ENCODE peak calls at places on chromosomes 16 and 17, in six cellular contexts. One of them, this sample, is unnamed.
A peak's percentile ranks its signal among the peaks of the same experiment; 100 is the strongest.

GRCh38 chr17:49977463-49978389 is 8.7 kb downstream of the DLX4 start:
- DNase-seq in SK-N-SH: no peak
- DNase-seq in HCT116: no peak
- DNase-seq in neural progenitor cell: no peak
- DNase-seq in PC-3: no peak
- DNase-seq in MM.1S: no peak
- DNase-seq in this sample: peak; percentile 44

GRCh38 chr16:2210386-2211365 is at the start of gene BRICD5:
- DNase-seq in SK-N-SH: no peak
- DNase-seq in HCT116: no peak
- DNase-seq in neural progenitor cell: no peak
- DNase-seq in PC-3: no peak
- DNase-seq in MM.1S: no peak
- DNase-seq in this sample: no peak

GRCh38 chr16:1771072-1771863 is at the start of gene NME3:
- DNase-seq in SK-N-SH: peak; percentile 92
- DNase-seq in HCT116: no peak
- DNase-seq in neural progenitor cell: peak; percentile 80
- DNase-seq in PC-3: peak; percentile 58
- DNase-seq in MM.1S: peak; percentile 69
- DNase-seq in this sample: peak; percentile 85

GRCh38 chr17:17445296-17445924 is 31.4 kb upstream of the MED9 start:
- DNase-seq in SK-N-SH: no peak
- DNase-seq in HCT116: no peak
- DNase-seq in neural progenitor cell: no peak
- DNase-seq in PC-3: no peak
- DNase-seq in MM.1S: no peak
- DNase-seq in this sample: no peak

GRCh38 chr17:50203589-50204345 is 2.3 kb upstream of the COL1A1 start:
- DNase-seq in SK-N-SH: no peak
- DNase-seq in HCT116: no peak
- DNase-seq in neural progenitor cell: no peak
- DNase-seq in PC-3: no peak
- DNase-seq in MM.1S: no peak
- DNase-seq in this sample: peak; percentile 99

GRCh38 chr17:343875-344752 is 8.5 kb downstream of the RPH3AL start:
- DNase-seq in SK-N-SH: no peak
- DNase-seq in HCT116: no peak
- DNase-seq in neural progenitor cell: no peak
- DNase-seq in PC-3: no peak
- DNase-seq in MM.1S: no peak
- DNase-seq in this sample: no peak

GRCh38 chr16:27258241-27258734 is 10.3 kb downstream of the NSMCE1 start:
- DNase-seq in SK-N-SH: no peak
- DNase-seq in HCT116: no peak
- DNase-seq in neural progenitor cell: no peak
- DNase-seq in PC-3: peak; percentile 54
- DNase-seq in MM.1S: no peak
- DNase-seq in this sample: peak; percentile 37

GRCh38 chr16:66894055-66894454 is 13.7 kb downstream of the PDP2 start:
- DNase-seq in SK-N-SH: no peak
- DNase-seq in HCT116: no peak
- DNase-seq in neural progenitor cell: no peak
- DNase-seq in PC-3: no peak
- DNase-seq in MM.1S: no peak
- DNase-seq in this sample: no peak

GRCh38 chr16:29310852-29311314 is 95.6 kb downstream of the NPIPB11 start:
- DNase-seq in SK-N-SH: no peak
- DNase-seq in HCT116: no peak
- DNase-seq in neural progenitor cell: no peak
- DNase-seq in PC-3: peak; percentile 2
- DNase-seq in MM.1S: no peak
- DNase-seq in this sample: peak; percentile 80

GRCh38 chr16:87351320-87351698 is 32.3 kb downstream of the FBXO31 start:
- DNase-seq in SK-N-SH: peak; percentile 70
- DNase-seq in HCT116: no peak
- DNase-seq in neural progenitor cell: no peak
- DNase-seq in PC-3: no peak
- DNase-seq in MM.1S: no peak
- DNase-seq in this sample: no peak

GRCh38 chr17:45073414-45074070 is 12.4 kb downstream of the NMT1 start:
- DNase-seq in SK-N-SH: no peak
- DNase-seq in HCT116: no peak
- DNase-seq in neural progenitor cell: no peak
- DNase-seq in PC-3: no peak
- DNase-seq in MM.1S: no peak
- DNase-seq in this sample: peak; percentile 81

GRCh38 chr17:52276609-52277008 is 118.1 kb upstream of the CA10 start:
- DNase-seq in SK-N-SH: no peak
- DNase-seq in HCT116: no peak
- DNase-seq in neural progenitor cell: no peak
- DNase-seq in PC-3: no peak
- DNase-seq in MM.1S: no peak
- DNase-seq in this sample: no peak

GRCh38 chr17:57899391-57899790 is 49.5 kb upstream of the MRPS23 start:
- DNase-seq in SK-N-SH: no peak
- DNase-seq in HCT116: no peak
- DNase-seq in neural progenitor cell: no peak
- DNase-seq in PC-3: no peak
- DNase-seq in MM.1S: no peak
- DNase-seq in this sample: peak; percentile 52
- H3K9ac ChIP-seq in SK-N-SH: peak overlapping the region; percentile 48
- H3K9ac ChIP-seq in HCT116: peak overlapping the region; percentile 51
- H3K9ac ChIP-seq in neural progenitor cell: no peak overlapping the region
- H3K9ac ChIP-seq in PC-3: peak overlapping the region; percentile 20
- H3K9ac ChIP-seq in MM.1S: no peak overlapping the region
- H3K9ac ChIP-seq in this sample: peak overlapping the region; percentile 56

GRCh38 chr17:36934144-36934758 is 3.0 kb upstream of the LHX1 start:
- DNase-seq in SK-N-SH: peak; percentile 68
- DNase-seq in HCT116: no peak
- DNase-seq in neural progenitor cell: peak; percentile 60
- DNase-seq in PC-3: no peak
- DNase-seq in MM.1S: no peak
- DNase-seq in this sample: no peak

GRCh38 chr17:36933174-36934143 is 3.8 kb upstream of the LHX1 start:
- DNase-seq in SK-N-SH: peak; percentile 52
- DNase-seq in HCT116: no peak
- DNase-seq in neural progenitor cell: peak; percentile 54
- DNase-seq in PC-3: no peak
- DNase-seq in MM.1S: no peak
- DNase-seq in this sample: no peak

GRCh38 chr17:36935681-36936454 is 1.4 kb upstream of the LHX1 start:
- DNase-seq in SK-N-SH: peak; percentile 60
- DNase-seq in HCT116: no peak
- DNase-seq in neural progenitor cell: peak; percentile 63
- DNase-seq in PC-3: no peak
- DNase-seq in MM.1S: no peak
- DNase-seq in this sample: no peak

GRCh38 chr17:36936455-36936934 is 780 bp upstream of the LHX1 start:
- DNase-seq in SK-N-SH: peak; percentile 84
- DNase-seq in HCT116: no peak
- DNase-seq in neural progenitor cell: peak; percentile 90
- DNase-seq in PC-3: no peak
- DNase-seq in MM.1S: no peak
- DNase-seq in this sample: no peak

GRCh38 chr17:36934759-36935630 is 2.3 kb upstream of the LHX1 start:
- DNase-seq in SK-N-SH: peak; percentile 84
- DNase-seq in HCT116: no peak
- DNase-seq in neural progenitor cell: peak; percentile 85
- DNase-seq in PC-3: no peak
- DNase-seq in MM.1S: no peak
- DNase-seq in this sample: no peak
- TF ChIP-seq EZH2phosphoT487 in SK-N-SH: peak; percentile 71
- TF ChIP-seq EZH2phosphoT487 in HCT116: no peak
- TF ChIP-seq EZH2phosphoT487 in neural progenitor cell: peak; percentile 86
- TF ChIP-seq EZH2phosphoT487 in PC-3: peak; percentile 51
- TF ChIP-seq EZH2phosphoT487 in MM.1S: no peak
- TF ChIP-seq EZH2phosphoT487 in this sample: peak; percentile 71

GRCh38 chr17:40074871-40075215 is 12.1 kb downstream of the THRA start:
- DNase-seq in SK-N-SH: no peak
- DNase-seq in HCT116: no peak
- DNase-seq in neural progenitor cell: no peak
- DNase-seq in PC-3: no peak
- DNase-seq in MM.1S: no peak
- DNase-seq in this sample: peak; percentile 43

GRCh38 chr17:40074175-40074512 is 11.4 kb downstream of the THRA start:
- DNase-seq in SK-N-SH: no peak
- DNase-seq in HCT116: no peak
- DNase-seq in neural progenitor cell: no peak
- DNase-seq in PC-3: no peak
- DNase-seq in MM.1S: no peak
- DNase-seq in this sample: no peak

GRCh38 chr17:40071720-40072480 is 9.1 kb downstream of the THRA start:
- DNase-seq in SK-N-SH: peak; percentile 79
- DNase-seq in HCT116: no peak
- DNase-seq in neural progenitor cell: no peak
- DNase-seq in PC-3: no peak
- DNase-seq in MM.1S: no peak
- DNase-seq in this sample: peak; percentile 51

GRCh38 chr17:40072481-40073346 is 9.9 kb downstream of the THRA start:
- DNase-seq in SK-N-SH: peak; percentile 51
- DNase-seq in HCT116: no peak
- DNase-seq in neural progenitor cell: no peak
- DNase-seq in PC-3: peak; percentile 4
- DNase-seq in MM.1S: no peak
- DNase-seq in this sample: peak; percentile 15

GRCh38 chr17:40073454-40074174 is 10.8 kb downstream of the THRA start:
- DNase-seq in SK-N-SH: no peak
- DNase-seq in HCT116: no peak
- DNase-seq in neural progenitor cell: no peak
- DNase-seq in PC-3: no peak
- DNase-seq in MM.1S: no peak
- DNase-seq in this sample: no peak
- H3K9ac ChIP-seq in SK-N-SH: no peak overlapping the region
- H3K9ac ChIP-seq in HCT116: no peak overlapping the region
- H3K9ac ChIP-seq in neural progenitor cell: no peak overlapping the region
- H3K9ac ChIP-seq in PC-3: no peak overlapping the region
- H3K9ac ChIP-seq in MM.1S: no peak overlapping the region
- H3K9ac ChIP-seq in this sample: no peak overlapping the region

GRCh38 chr17:38868968-38869646 is 751 bp upstream of the LASP1 start:
- DNase-seq in SK-N-SH: peak; percentile 81
- DNase-seq in HCT116: peak; percentile 79
- DNase-seq in neural progenitor cell: peak; percentile 91
- DNase-seq in PC-3: peak; percentile 87
- DNase-seq in MM.1S: peak; percentile 88
- DNase-seq in this sample: peak; percentile 88

GRCh38 chr17:38869647-38870258 is at the start of gene LASP1:
- DNase-seq in SK-N-SH: peak; percentile 96
- DNase-seq in HCT116: no peak
- DNase-seq in neural progenitor cell: peak; percentile 94
- DNase-seq in PC-3: peak; percentile 83
- DNase-seq in MM.1S: peak; percentile 91
- DNase-seq in this sample: peak; percentile 97

GRCh38 chr17:38868095-38868967 is 1.5 kb upstream of the LASP1 start:
- DNase-seq in SK-N-SH: no peak
- DNase-seq in HCT116: no peak
- DNase-seq in neural progenitor cell: peak; percentile 65
- DNase-seq in PC-3: no peak
- DNase-seq in MM.1S: peak; percentile 71
- DNase-seq in this sample: peak; percentile 59

GRCh38 chr17:38864636-38865398 is 5.0 kb upstream of the LASP1 start:
- DNase-seq in SK-N-SH: no peak
- DNase-seq in HCT116: no peak
- DNase-seq in neural progenitor cell: peak; percentile 53
- DNase-seq in PC-3: no peak
- DNase-seq in MM.1S: no peak
- DNase-seq in this sample: peak; percentile 45

DNA sequence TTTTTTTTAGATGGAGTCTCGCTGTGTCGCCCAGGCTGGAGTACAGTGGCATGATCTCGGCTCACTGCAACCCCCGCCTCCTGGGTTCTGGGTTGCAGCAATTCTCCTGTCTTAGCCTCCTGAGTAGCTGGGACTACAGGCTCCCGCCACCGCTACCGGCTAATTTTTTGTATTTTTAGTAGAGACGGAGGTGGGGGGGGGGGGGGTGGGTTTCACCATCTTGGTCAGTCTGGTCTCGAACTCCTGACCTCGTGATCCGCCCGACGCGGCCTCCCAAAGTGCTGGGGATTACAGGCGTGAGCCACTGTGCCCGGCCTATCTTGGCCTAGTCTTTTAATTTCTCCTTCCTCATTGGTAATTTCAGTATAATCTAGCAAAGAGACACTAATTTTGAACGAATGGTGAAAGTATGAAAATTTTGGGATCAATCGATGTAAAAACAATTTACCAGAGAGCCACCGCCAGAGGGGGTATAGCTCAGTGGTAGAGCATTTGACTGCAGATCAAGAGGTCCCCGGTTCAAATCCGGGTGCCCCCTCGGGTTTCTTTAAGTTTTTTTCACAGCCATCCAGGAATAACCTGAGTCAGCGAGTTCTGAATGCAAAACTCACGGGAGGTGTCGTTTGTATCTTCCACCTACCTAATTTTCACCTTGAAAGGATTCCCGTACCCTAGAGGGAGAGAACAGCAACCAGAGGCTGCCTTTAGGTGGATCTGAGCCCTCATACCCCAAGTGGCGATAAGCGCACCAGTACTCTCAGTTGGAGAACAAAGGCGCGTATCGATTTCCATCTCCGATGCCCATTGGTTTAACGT is 2.5 kb upstream of the LASP1 start:
- DNase-seq in SK-N-SH: no peak
- DNase-seq in HCT116: no peak
- DNase-seq in neural progenitor cell: peak; percentile 83
- DNase-seq in PC-3: peak; percentile 64
- DNase-seq in MM.1S: peak; percentile 74
- DNase-seq in this sample: peak; percentile 75
- TF ChIP-seq EZH2phosphoT487 in SK-N-SH: no peak
- TF ChIP-seq EZH2phosphoT487 in HCT116: no peak
- TF ChIP-seq EZH2phosphoT487 in neural progenitor cell: no peak
- TF ChIP-seq EZH2phosphoT487 in PC-3: no peak
- TF ChIP-seq EZH2phosphoT487 in MM.1S: no peak
- TF ChIP-seq EZH2phosphoT487 in this sample: no peak

GRCh38 chr17:72120878-72121163 is at the start of gene SOX9:
- DNase-seq in SK-N-SH: peak; percentile 95
- DNase-seq in HCT116: peak; percentile 95
- DNase-seq in neural progenitor cell: peak; percentile 94
- DNase-seq in PC-3: peak; percentile 99
- DNase-seq in MM.1S: peak; percentile 79
- DNase-seq in this sample: peak; percentile 96

GRCh38 chr17:72122668-72123495 is 2.1 kb downstream of the SOX9 start:
- DNase-seq in SK-N-SH: peak; percentile 72
- DNase-seq in HCT116: no peak
- DNase-seq in neural progenitor cell: peak; percentile 75
- DNase-seq in PC-3: peak; percentile 52
- DNase-seq in MM.1S: peak; percentile 30
- DNase-seq in this sample: peak; percentile 83

GRCh38 chr17:72122336-72122667 is 1.5 kb downstream of the SOX9 start:
- DNase-seq in SK-N-SH: no peak
- DNase-seq in HCT116: no peak
- DNase-seq in neural progenitor cell: no peak
- DNase-seq in PC-3: no peak
- DNase-seq in MM.1S: no peak
- DNase-seq in this sample: no peak

GRCh38 chr17:72121164-72122001 is 563 bp downstream of the SOX9 start:
- DNase-seq in SK-N-SH: peak; percentile 85
- DNase-seq in HCT116: no peak
- DNase-seq in neural progenitor cell: peak; percentile 71
- DNase-seq in PC-3: peak; percentile 48
- DNase-seq in MM.1S: no peak
- DNase-seq in this sample: peak; percentile 85

DNA sequence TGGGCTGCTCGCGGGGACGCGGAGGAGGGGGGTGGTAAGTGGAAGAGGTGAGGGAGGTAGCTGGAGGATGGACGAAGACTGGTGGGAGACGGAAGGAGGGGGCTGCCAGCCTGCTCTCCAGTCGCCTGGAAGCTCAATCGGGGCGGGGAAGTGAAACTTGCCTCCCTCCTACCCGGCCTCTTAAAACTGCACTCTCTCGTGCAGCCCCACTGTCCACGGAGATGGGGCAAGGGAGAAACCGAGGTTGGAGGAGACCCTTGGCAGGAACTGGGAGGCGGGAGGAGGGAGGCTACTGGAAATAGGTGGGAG is 1.1 kb downstream of the SOX9 start:
- DNase-seq in SK-N-SH: no peak
- DNase-seq in HCT116: no peak
- DNase-seq in neural progenitor cell: no peak
- DNase-seq in PC-3: peak; percentile 42
- DNase-seq in MM.1S: no peak
- DNase-seq in this sample: peak; percentile 70
- H3K9ac ChIP-seq in SK-N-SH: peak overlapping the region; percentile 90
- H3K9ac ChIP-seq in HCT116: peak overlapping the region; percentile 79
- H3K9ac ChIP-seq in neural progenitor cell: no peak overlapping the region
- H3K9ac ChIP-seq in PC-3: peak overlapping the region; percentile 93
- H3K9ac ChIP-seq in MM.1S: no peak overlapping the region
- H3K9ac ChIP-seq in this sample: peak overlapping the region; percentile 79